ENCODE peak calls at places on chromosomes 6 and 20, in five cellular contexts. B is dermis blood vessel endothelial cell, L is T-helper 2 cell, M is mesendoderm, Q is NCI-H748 treated with DMSO at 0.1 percent for 48 hours. K is an unnamed sample.

GRCh38 chr6:1554241-1554880 is 55.4 kb upstream of the FOXC1 start:
- DNase-seq in B (no peak), L (no peak), M (no peak), Q (no peak), K (no peak)

GRCh38 chr6:85569323-85569722 is 24.3 kb downstream of the SNX14 start:
- DNase-seq in B (peak), L (no peak), M (no peak), Q (no peak), K (no peak)

GRCh38 chr6:37004044-37004984 is 1.1 kb upstream of the FGD2 start:
- DNase-seq in B (no peak), L (no peak), M (no peak), Q (no peak), K (no peak)

GRCh38 chr6:90080876-90081464 is 186.7 kb downstream of the GJA10 start:
- DNase-seq in B (no peak), L (peak), M (no peak), Q (no peak), K (no peak)

GRCh38 chr6:31165986-31166385 is 4.5 kb downstream of the POU5F1 start:
- DNase-seq in B (no peak), L (no peak), M (no peak), Q (no peak), K (no peak)

GRCh38 chr6:166957087-166957804 is 896 bp upstream of the RNASET2 start:
- DNase-seq in B (peak), L (peak), M (peak), Q (no peak), K (no peak)

GRCh38 chr6:162973975-162974374 is 246.2 kb downstream of the PACRG start:
- DNase-seq in B (no peak), L (no peak), M (no peak), Q (no peak), K (no peak)

GRCh38 chr6:137389150-137389664 is 105.0 kb downstream of the OLIG3 start:
- DNase-seq in B (no peak), L (peak), M (peak), Q (no peak), K (no peak)

GRCh38 chr6:11766589-11767450 is 11.8 kb downstream of the ADTRP start:
- DNase-seq in B (peak), L (no peak), M (peak), Q (no peak), K (no peak)

GRCh38 chr20:57582432-57583288 is 21.8 kb downstream of the PCK1 start:
- DNase-seq in B (peak), L (no peak), M (peak), Q (peak), K (peak)

GRCh38 chr20:59625214-59625922 is 21.0 kb downstream of the PHACTR3 start:
- DNase-seq in B (no peak), L (no peak), M (no peak), Q (no peak), K (no peak)

GRCh38 chr6:152503541-152503940 is 133.6 kb downstream of the SYNE1 start:
- DNase-seq in B (peak), L (no peak), M (no peak), Q (no peak), K (no peak)

GRCh38 chr6:11675610-11676009 is 103.0 kb downstream of the ADTRP start:
- DNase-seq in B (peak), L (no peak), M (no peak), Q (no peak), K (no peak)

GRCh38 chr6:158737710-158738615 is 81.2 kb downstream of the EZR start:
- DNase-seq in B (no peak), L (no peak), M (no peak), Q (no peak), K (no peak)

GRCh38 chr6:125867483-125867935 is 76.7 kb downstream of the NCOA7 start:
- DNase-seq in B (no peak), L (no peak), M (peak), Q (no peak), K (no peak)

GRCh38 chr20:58459058-58459743 is 56.0 kb downstream of the APCDD1L start:
- DNase-seq in B (no peak), L (no peak), M (no peak), Q (no peak), K (no peak)

GRCh38 chr20:47606414-47607207 is 104.9 kb downstream of the NCOA3 start:
- DNase-seq in B (no peak), L (no peak), M (no peak), Q (no peak), K (no peak)

GRCh38 chr20:48098099-48098498 is 312.8 kb upstream of the SULF2 start:
- DNase-seq in B (peak), L (no peak), M (no peak), Q (no peak), K (no peak)

GRCh38 chr6:71333700-71334099 is 45.1 kb downstream of the OGFRL1 start:
- DNase-seq in B (peak), L (no peak), M (no peak), Q (no peak), K (no peak)

GRCh38 chr6:169366177-169366901 is 112.7 kb upstream of the THBS2 start:
- DNase-seq in B (no peak), L (no peak), M (no peak), Q (no peak), K (no peak)

GRCh38 chr6:85130743-85131142 is 319.1 kb upstream of the NT5E start:
- DNase-seq in B (no peak), L (no peak), M (no peak), Q (no peak), K (no peak)

GRCh38 chr20:13220857-13221297 is at the start of gene ISM1:
- DNase-seq in B (peak), L (peak), M (peak), Q (no peak), K (peak)

GRCh38 chr20:18056174-18057105 is 1.3 kb downstream of the OVOL2 start:
- DNase-seq in B (peak), L (no peak), M (peak), Q (peak), K (peak)

GRCh38 chr6:86937219-86938079 is at the start of gene HTR1E:
- DNase-seq in B (peak), L (no peak), M (no peak), Q (peak), K (peak)